ENCODE peak calls at places on chromosomes 3 and 15, in eight cellular contexts. One of them, this sample, is unnamed.
A peak's percentile ranks its signal among the peaks of the same experiment; 100 is the strongest.

GRCh38 chr15:43105077-43105769 is 615 bp downstream of the UBR1 start:
- DNase-seq in keratinocyte: no peak
- DNase-seq in A549: peak; percentile 7
- DNase-seq in PC-3: peak; percentile 17
- DNase-seq in IMR-90: peak; percentile 5
- DNase-seq in dorsolateral prefrontal cortex: peak; percentile 9
- DNase-seq in ovary: no peak
- DNase-seq in CD8-positive, alpha-beta T cell: no peak
- DNase-seq in this sample: peak; percentile 40

GRCh38 chr15:36757189-36757814 is 177.9 kb downstream of the CDIN1 start:
- DNase-seq in keratinocyte: no peak
- DNase-seq in A549: no peak
- DNase-seq in IMR-90: peak; percentile 26
- DNase-seq in ovary: no peak
- DNase-seq in CD8-positive, alpha-beta T cell: no peak
- DNase-seq in PC-3: peak; percentile 27
- DNase-seq in dorsolateral prefrontal cortex: peak; percentile 12
- DNase-seq in this sample: no peak

GRCh38 chr3:4776980-4777581 is 202.2 kb upstream of the BHLHE40 start:
- DNase-seq in A549: peak; percentile 16
- DNase-seq in keratinocyte: no peak
- DNase-seq in PC-3: peak; percentile 24
- DNase-seq in CD8-positive, alpha-beta T cell: no peak
- DNase-seq in ovary: no peak
- DNase-seq in IMR-90: no peak
- DNase-seq in dorsolateral prefrontal cortex: no peak
- DNase-seq in this sample: peak; percentile 26

GRCh38 chr3:65889707-65890099 is 149.0 kb downstream of the MAGI1 start:
- DNase-seq in CD8-positive, alpha-beta T cell: no peak
- DNase-seq in dorsolateral prefrontal cortex: no peak
- DNase-seq in keratinocyte: no peak
- DNase-seq in ovary: no peak
- DNase-seq in IMR-90: no peak
- DNase-seq in PC-3: no peak
- DNase-seq in A549: peak; percentile 3
- DNase-seq in this sample: no peak

GRCh38 chr3:10387881-10388621 is 67.1 kb upstream of the SEC13 start:
- DNase-seq in PC-3: no peak
- DNase-seq in dorsolateral prefrontal cortex: no peak
- DNase-seq in ovary: no peak
- DNase-seq in keratinocyte: no peak
- DNase-seq in IMR-90: peak; percentile 15
- DNase-seq in A549: no peak
- DNase-seq in CD8-positive, alpha-beta T cell: no peak
- DNase-seq in this sample: no peak

GRCh38 chr3:58526124-58526957 is 10.6 kb downstream of the ACOX2 start:
- DNase-seq in PC-3: peak; percentile 93
- DNase-seq in dorsolateral prefrontal cortex: no peak
- DNase-seq in ovary: no peak
- DNase-seq in IMR-90: peak; percentile 94
- DNase-seq in keratinocyte: peak; percentile 74
- DNase-seq in CD8-positive, alpha-beta T cell: no peak
- DNase-seq in A549: peak; percentile 82
- DNase-seq in this sample: peak; percentile 84

GRCh38 chr3:178500631-178501030 is 35.6 kb upstream of the KCNMB2 start:
- DNase-seq in CD8-positive, alpha-beta T cell: no peak
- DNase-seq in ovary: no peak
- DNase-seq in A549: no peak
- DNase-seq in keratinocyte: no peak
- DNase-seq in IMR-90: no peak
- DNase-seq in dorsolateral prefrontal cortex: no peak
- DNase-seq in PC-3: peak; percentile 40
- DNase-seq in this sample: no peak

GRCh38 chr3:52248816-52249547 is 3.4 kb downstream of the PPM1M start:
- DNase-seq in CD8-positive, alpha-beta T cell: peak; percentile 47
- DNase-seq in dorsolateral prefrontal cortex: peak; percentile 67
- DNase-seq in ovary: peak; percentile 56
- DNase-seq in keratinocyte: no peak
- DNase-seq in A549: no peak
- DNase-seq in PC-3: no peak
- DNase-seq in IMR-90: no peak
- DNase-seq in this sample: no peak

GRCh38 chr3:90092994-90093393 is 985.6 kb downstream of the EPHA3 start:
- DNase-seq in CD8-positive, alpha-beta T cell: no peak
- DNase-seq in dorsolateral prefrontal cortex: no peak
- DNase-seq in IMR-90: peak; percentile 5
- DNase-seq in PC-3: peak; percentile 49
- DNase-seq in keratinocyte: no peak
- DNase-seq in A549: no peak
- DNase-seq in ovary: no peak
- DNase-seq in this sample: peak; percentile 8

GRCh38 chr3:10725067-10725466 is 91.0 kb upstream of the SLC6A11 start:
- DNase-seq in IMR-90: no peak
- DNase-seq in PC-3: peak; percentile 15
- DNase-seq in A549: no peak
- DNase-seq in ovary: no peak
- DNase-seq in dorsolateral prefrontal cortex: no peak
- DNase-seq in CD8-positive, alpha-beta T cell: no peak
- DNase-seq in keratinocyte: no peak
- DNase-seq in this sample: no peak

GRCh38 chr3:51717947-51718346 is 11.1 kb downstream of the GRM2 start:
- DNase-seq in A549: no peak
- DNase-seq in CD8-positive, alpha-beta T cell: no peak
- DNase-seq in IMR-90: no peak
- DNase-seq in ovary: no peak
- DNase-seq in PC-3: no peak
- DNase-seq in keratinocyte: no peak
- DNase-seq in dorsolateral prefrontal cortex: no peak
- DNase-seq in this sample: no peak

DNA sequence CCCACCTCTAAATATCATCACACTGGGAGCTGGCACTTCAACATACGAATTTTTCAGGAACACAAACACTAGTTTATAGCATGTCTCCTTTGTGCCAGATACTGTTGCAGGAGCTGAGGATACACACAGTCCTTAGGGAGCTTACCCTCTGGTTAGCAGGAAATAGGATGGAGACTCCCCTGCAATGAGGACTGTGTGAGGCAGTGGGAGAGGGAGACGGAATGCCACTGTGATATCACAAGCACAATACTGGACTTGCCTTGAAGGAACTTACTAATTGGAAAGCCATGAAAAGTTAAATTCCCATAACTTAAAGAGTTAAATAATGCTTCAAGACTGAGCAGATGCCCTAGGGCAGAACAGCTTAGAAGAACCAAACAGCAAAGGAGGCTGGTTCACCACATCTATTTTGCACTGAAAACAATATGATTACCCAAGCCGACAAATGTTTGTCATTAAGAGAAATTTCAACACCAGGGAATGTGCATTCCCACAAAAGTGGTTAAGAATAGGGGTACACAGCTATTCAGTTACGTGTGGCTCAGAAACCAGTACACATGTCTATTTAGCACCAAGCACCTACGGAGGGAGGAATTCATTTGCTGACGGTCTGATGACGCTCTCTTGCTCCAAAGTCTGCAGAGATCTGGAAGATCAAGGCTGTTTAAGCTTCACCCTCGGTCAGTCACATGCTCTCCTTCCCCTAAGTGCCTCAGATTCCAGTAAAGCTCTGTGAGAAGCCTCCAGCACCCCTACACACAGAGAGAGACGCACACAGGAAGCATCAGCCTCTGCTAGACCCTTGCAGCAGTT is 5.2 kb downstream of the TBC1D2B start:
- DNase-seq in IMR-90: peak; percentile 66
- DNase-seq in A549: no peak
- DNase-seq in keratinocyte: no peak
- DNase-seq in PC-3: no peak
- DNase-seq in ovary: no peak
- DNase-seq in CD8-positive, alpha-beta T cell: peak; percentile 62
- DNase-seq in dorsolateral prefrontal cortex: peak; percentile 35
- DNase-seq in this sample: no peak
- TF ChIP-seq CTCF in IMR-90: no peak
- TF ChIP-seq CTCF in A549: no peak
- TF ChIP-seq CTCF in keratinocyte: no peak
- TF ChIP-seq CTCF in PC-3: no peak
- TF ChIP-seq CTCF in ovary: no peak
- TF ChIP-seq CTCF in CD8-positive, alpha-beta T cell: no peak
- TF ChIP-seq CTCF in dorsolateral prefrontal cortex: no peak
- TF ChIP-seq CTCF in this sample: no peak

GRCh38 chr15:98734472-98735284 is 86.3 kb downstream of the IGF1R start:
- DNase-seq in keratinocyte: no peak
- DNase-seq in dorsolateral prefrontal cortex: no peak
- DNase-seq in CD8-positive, alpha-beta T cell: no peak
- DNase-seq in ovary: no peak
- DNase-seq in A549: no peak
- DNase-seq in PC-3: no peak
- DNase-seq in IMR-90: peak; percentile 48
- DNase-seq in this sample: no peak

GRCh38 chr15:98729446-98730042 is 81.2 kb downstream of the IGF1R start:
- DNase-seq in IMR-90: no peak
- DNase-seq in keratinocyte: no peak
- DNase-seq in A549: no peak
- DNase-seq in ovary: no peak
- DNase-seq in dorsolateral prefrontal cortex: no peak
- DNase-seq in CD8-positive, alpha-beta T cell: no peak
- DNase-seq in PC-3: no peak
- DNase-seq in this sample: no peak

GRCh38 chr15:98733098-98733497 is 84.8 kb downstream of the IGF1R start:
- DNase-seq in keratinocyte: no peak
- DNase-seq in IMR-90: no peak
- DNase-seq in CD8-positive, alpha-beta T cell: no peak
- DNase-seq in dorsolateral prefrontal cortex: no peak
- DNase-seq in PC-3: no peak
- DNase-seq in ovary: no peak
- DNase-seq in A549: no peak
- DNase-seq in this sample: no peak

GRCh38 chr15:98730860-98731711 is 82.7 kb downstream of the IGF1R start:
- DNase-seq in dorsolateral prefrontal cortex: no peak
- DNase-seq in CD8-positive, alpha-beta T cell: no peak
- DNase-seq in A549: no peak
- DNase-seq in keratinocyte: no peak
- DNase-seq in ovary: no peak
- DNase-seq in IMR-90: no peak
- DNase-seq in PC-3: no peak
- DNase-seq in this sample: no peak

GRCh38 chr15:98731712-98732450 is 83.5 kb downstream of the IGF1R start:
- DNase-seq in CD8-positive, alpha-beta T cell: no peak
- DNase-seq in PC-3: no peak
- DNase-seq in keratinocyte: no peak
- DNase-seq in IMR-90: no peak
- DNase-seq in dorsolateral prefrontal cortex: no peak
- DNase-seq in ovary: no peak
- DNase-seq in A549: no peak
- DNase-seq in this sample: no peak
- H3K27ac ChIP-seq in CD8-positive, alpha-beta T cell: no peak overlapping the region
- H3K27ac ChIP-seq in PC-3: no peak overlapping the region
- H3K27ac ChIP-seq in keratinocyte: no peak overlapping the region
- H3K27ac ChIP-seq in IMR-90: no peak overlapping the region
- H3K27ac ChIP-seq in dorsolateral prefrontal cortex: no peak overlapping the region
- H3K27ac ChIP-seq in ovary: no peak overlapping the region
- H3K27ac ChIP-seq in A549: peak overlapping the region; percentile 45
- H3K27ac ChIP-seq in this sample: no peak overlapping the region

DNA sequence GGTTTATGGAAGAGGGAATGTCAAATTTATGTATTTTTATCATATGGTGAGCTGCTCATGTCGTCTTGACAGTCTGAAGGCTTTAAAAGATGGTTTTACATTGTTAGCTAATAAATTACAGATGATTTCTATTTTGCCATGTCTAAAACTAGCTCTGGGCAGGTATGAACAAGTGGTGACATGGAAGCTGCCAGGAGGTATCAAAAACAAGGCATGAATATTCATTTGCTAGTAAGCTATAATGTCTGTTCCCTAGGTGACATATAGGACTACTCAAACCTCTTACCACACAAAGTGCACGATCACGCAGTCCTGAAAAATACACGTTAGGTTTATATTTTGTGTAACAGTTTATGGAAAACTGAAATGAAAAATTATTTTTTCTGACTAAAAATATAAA is 34.8 kb downstream of the ST3GAL6 start:
- DNase-seq in keratinocyte: no peak
- DNase-seq in A549: no peak
- DNase-seq in CD8-positive, alpha-beta T cell: no peak
- DNase-seq in IMR-90: no peak
- DNase-seq in dorsolateral prefrontal cortex: no peak
- DNase-seq in PC-3: no peak
- DNase-seq in ovary: no peak
- DNase-seq in this sample: no peak
- TF ChIP-seq CTCF in keratinocyte: no peak
- TF ChIP-seq CTCF in A549: no peak
- TF ChIP-seq CTCF in CD8-positive, alpha-beta T cell: no peak
- TF ChIP-seq CTCF in IMR-90: no peak
- TF ChIP-seq CTCF in dorsolateral prefrontal cortex: no peak
- TF ChIP-seq CTCF in PC-3: no peak
- TF ChIP-seq CTCF in ovary: no peak
- TF ChIP-seq CTCF in this sample: no peak

DNA sequence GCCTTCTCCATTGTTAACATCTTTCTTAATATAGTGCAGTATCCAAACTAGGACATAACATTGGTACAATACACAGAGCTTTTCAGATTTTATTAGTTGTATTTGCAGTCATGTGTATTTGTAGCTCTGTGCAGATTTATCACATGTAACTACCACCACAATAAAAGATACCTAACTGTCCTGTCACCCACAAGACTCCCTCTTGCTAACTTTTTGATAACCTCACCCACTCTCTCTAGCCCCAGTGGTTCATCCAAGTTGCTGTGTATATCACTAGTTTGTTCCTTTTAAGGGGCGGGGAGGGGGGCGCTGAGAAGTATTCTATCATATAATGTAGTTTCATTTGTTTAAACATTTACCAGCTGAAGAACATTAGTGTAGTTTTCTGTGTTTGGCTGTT is 46.1 kb downstream of the PIAS1 start:
- DNase-seq in A549: no peak
- DNase-seq in keratinocyte: no peak
- DNase-seq in CD8-positive, alpha-beta T cell: no peak
- DNase-seq in PC-3: no peak
- DNase-seq in ovary: no peak
- DNase-seq in IMR-90: no peak
- DNase-seq in dorsolateral prefrontal cortex: no peak
- DNase-seq in this sample: no peak
- H3K27ac ChIP-seq in A549: no peak overlapping the region
- H3K27ac ChIP-seq in keratinocyte: no peak overlapping the region
- H3K27ac ChIP-seq in CD8-positive, alpha-beta T cell: no peak overlapping the region
- H3K27ac ChIP-seq in PC-3: no peak overlapping the region
- H3K27ac ChIP-seq in ovary: no peak overlapping the region
- H3K27ac ChIP-seq in IMR-90: no peak overlapping the region
- H3K27ac ChIP-seq in dorsolateral prefrontal cortex: no peak overlapping the region
- H3K27ac ChIP-seq in this sample: no peak overlapping the region